ENCODE peak calls at places on chromosomes 6 and 20, in seven cellular contexts. F, N, P, L, J, G and K are unnamed samples.

GRCh38 chr6:134081506-134081905 is 29.1 kb upstream of the SLC2A12 start:
- DNase-seq in F (no peak), N (no peak), P (no peak), L (no peak), J (no peak), G (no peak), K (no peak)

GRCh38 chr20:54624701-54625472 is 149.5 kb downstream of the DOK5 start:
- DNase-seq in F (no peak), N (no peak), P (peak; percentile 18), L (no peak), J (peak; percentile 37), G (no peak), K (no peak)

GRCh38 chr6:120764312-120764711 is 570.0 kb downstream of the TBC1D32 start:
- DNase-seq in F (no peak), N (no peak), P (no peak), L (no peak), J (no peak), G (no peak), K (no peak)

GRCh38 chr6:161919711-161920110 is 645.9 kb upstream of the AGPAT4 start:
- DNase-seq in F (no peak), N (no peak), P (no peak), L (no peak), J (no peak), G (no peak), K (no peak)

GRCh38 chr20:43959079-43959919 is 44.6 kb downstream of the TOX2 start:
- DNase-seq in F (no peak), N (no peak), P (peak; percentile 29), L (no peak), J (no peak), G (no peak), K (no peak)

GRCh38 chr6:9481292-9482029 is 933.4 kb downstream of the TFAP2A start:
- DNase-seq in F (peak; percentile 7), N (no peak), P (peak; percentile 51), L (no peak), J (peak; percentile 43), G (no peak), K (no peak)

GRCh38 chr20:4108495-4109306 is 93.3 kb upstream of the RNF24 start:
- DNase-seq in F (peak; percentile 95), N (peak; percentile 54), P (peak; percentile 83), L (peak; percentile 48), J (peak; percentile 92), G (no peak), K (peak; percentile 58)

GRCh38 chr6:89297695-89298351 is 17.3 kb downstream of the GABRR2 start:
- DNase-seq in F (peak; percentile 76), N (peak; percentile 44), P (peak; percentile 94), L (peak; percentile 44), J (peak; percentile 97), G (peak; percentile 92), K (peak; percentile 31)

GRCh38 chr6:31718294-31718693 is 3.1 kb downstream of the LY6G6D start:
- DNase-seq in F (no peak), N (no peak), P (no peak), L (no peak), J (no peak), G (no peak), K (peak; percentile 79)

GRCh38 chr6:37503486-37503980 is 3.8 kb upstream of the CCDC167 start:
- DNase-seq in F (no peak), N (no peak), P (no peak), L (no peak), J (no peak), G (no peak), K (no peak)

GRCh38 chr20:8443464-8444072 is 311.5 kb downstream of the PLCB1 start:
- DNase-seq in F (no peak), N (no peak), P (no peak), L (no peak), J (no peak), G (no peak), K (no peak)

GRCh38 chr6:33704215-33704817 is 7.2 kb downstream of the UQCC2 start:
- DNase-seq in F (no peak), N (no peak), P (no peak), L (no peak), J (no peak), G (no peak), K (no peak)

GRCh38 chr6:151229401-151230276 is 10.1 kb upstream of the AKAP12 start:
- DNase-seq in F (no peak), N (no peak), P (no peak), L (no peak), J (no peak), G (no peak), K (no peak)

GRCh38 chr6:135095716-135096115 is 41.1 kb upstream of the HBS1L start:
- DNase-seq in F (no peak), N (no peak), P (no peak), L (no peak), J (no peak), G (no peak), K (no peak)

GRCh38 chr6:44237813-44238433 is 9.0 kb upstream of the HSP90AB1 start:
- DNase-seq in F (peak; percentile 69), N (peak; percentile 78), P (peak; percentile 65), L (peak; percentile 81), J (peak; percentile 91), G (no peak), K (peak; percentile 87)

GRCh38 chr20:63508072-63508768 is 9.3 kb upstream of the EEF1A2 start:
- DNase-seq in F (no peak), N (no peak), P (no peak), L (no peak), J (no peak), G (no peak), K (no peak)

GRCh38 chr20:6644818-6645620 is 122.5 kb upstream of the BMP2 start:
- DNase-seq in F (no peak), N (no peak), P (no peak), L (no peak), J (no peak), G (no peak), K (no peak)

GRCh38 chr6:169813969-169814368 is 62.5 kb downstream of the ERMARD start:
- DNase-seq in F (no peak), N (no peak), P (no peak), L (no peak), J (no peak), G (no peak), K (no peak)

GRCh38 chr6:27631614-27631925 is 158.7 kb upstream of the ZNF184 start:
- DNase-seq in F (no peak), N (no peak), P (no peak), L (no peak), J (no peak), G (no peak), K (no peak)

GRCh38 chr20:63942250-63943006 is 13.8 kb downstream of the UCKL1 start:
- DNase-seq in F (peak; percentile 52), N (no peak), P (peak; percentile 34), L (peak; percentile 43), J (peak; percentile 33), G (no peak), K (peak; percentile 72)

GRCh38 chr20:821083-822065 is 12.1 kb upstream of the FAM110A start:
- DNase-seq in F (no peak), N (no peak), P (no peak), L (no peak), J (no peak), G (no peak), K (no peak)

GRCh38 chr6:9647043-9647520 is 767.8 kb downstream of the TFAP2A start:
- DNase-seq in F (no peak), N (no peak), P (no peak), L (no peak), J (no peak), G (no peak), K (no peak)

GRCh38 chr6:3885262-3886036 is 36.3 kb downstream of the FAM50B start:
- DNase-seq in F (peak; percentile 62), N (no peak), P (no peak), L (no peak), J (no peak), G (no peak), K (no peak)

GRCh38 chr6:137882225-137882961 is 15.3 kb downstream of the TNFAIP3 start:
- DNase-seq in F (no peak), N (no peak), P (peak; percentile 57), L (no peak), J (peak; percentile 56), G (no peak), K (no peak)
- H3K4me3 ChIP-seq in F (no peak overlapping the region), N (no peak overlapping the region), P (no peak overlapping the region), L (no peak overlapping the region), J (no peak overlapping the region), G (no peak overlapping the region), K (no peak overlapping the region)

GRCh38 chr6:98764378-98764911 is 69.9 kb upstream of the POU3F2 start:
- DNase-seq in F (no peak), N (no peak), P (peak; percentile 28), L (no peak), J (no peak), G (no peak), K (no peak)

GRCh38 chr6:98775205-98775604 is 59.2 kb upstream of the POU3F2 start:
- DNase-seq in F (no peak), N (no peak), P (no peak), L (no peak), J (no peak), G (no peak), K (no peak)

DNA sequence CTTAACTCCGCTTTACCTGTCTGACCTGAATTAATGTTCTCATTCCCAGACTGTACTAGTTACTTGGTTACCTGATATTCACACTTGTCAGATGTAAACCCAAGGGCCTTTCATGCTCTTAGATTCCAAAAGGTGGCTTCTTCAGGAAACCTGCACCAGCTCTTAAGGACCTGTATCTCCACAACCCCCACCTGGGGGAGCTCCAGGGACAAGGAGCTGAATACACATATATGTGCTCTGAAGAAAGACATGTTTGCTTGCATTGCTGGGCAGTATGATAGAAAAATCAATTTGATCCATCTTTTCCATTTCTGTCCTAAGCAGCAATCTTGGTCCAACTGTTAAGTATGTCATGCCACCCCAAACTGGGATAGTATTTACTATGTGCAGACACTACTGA is 64.8 kb upstream of the POU3F2 start:
- DNase-seq in F (peak; percentile 34), N (no peak), P (peak; percentile 36), L (no peak), J (no peak), G (no peak), K (no peak)
- TF ChIP-seq CTCF in F (no peak), N (no peak), P (peak; percentile 28), L (peak; percentile 20), J (no peak), G (no peak), K (no peak)

DNA sequence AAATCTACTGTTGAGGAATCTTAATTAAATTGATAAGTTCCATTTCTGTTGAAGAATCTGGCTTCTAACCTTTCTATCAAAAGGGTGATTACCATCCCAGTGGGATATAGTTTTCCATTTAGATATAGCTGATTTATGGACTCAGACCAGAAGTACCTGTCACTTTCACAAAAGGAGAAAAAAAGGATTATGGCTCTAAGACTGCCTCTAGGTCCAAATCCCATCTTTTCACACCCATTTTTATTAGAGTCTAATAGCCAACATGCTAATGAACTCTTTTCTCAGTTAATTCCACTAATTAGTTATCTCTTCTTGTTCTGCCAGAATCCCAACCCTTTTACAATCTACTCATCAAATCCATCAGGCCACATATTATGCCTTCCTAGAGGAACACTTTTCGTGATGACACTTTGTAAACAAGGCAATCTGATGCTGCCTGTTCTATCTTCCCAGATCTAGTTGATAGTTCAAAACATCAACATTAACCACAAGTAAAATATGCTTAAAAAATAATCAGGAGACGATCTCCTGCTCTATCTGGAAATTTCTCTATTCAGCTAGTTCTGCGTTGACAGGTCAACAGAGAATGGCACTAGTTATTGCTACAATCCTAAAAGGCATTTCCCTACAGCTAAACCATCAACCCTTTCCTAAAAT is 2.2 kb downstream of the B4GALT5 start:
- DNase-seq in F (no peak), N (no peak), P (no peak), L (no peak), J (no peak), G (no peak), K (no peak)
- H3K4me3 ChIP-seq in F (peak overlapping the region; percentile 84), N (peak overlapping the region; percentile 70), P (peak overlapping the region; percentile 92), L (peak overlapping the region; percentile 97), J (peak overlapping the region; percentile 76), G (peak overlapping the region; percentile 94), K (no peak overlapping the region)

GRCh38 chr6:5671604-5672559 is 334.8 kb downstream of the NRN1 start:
- DNase-seq in F (peak; percentile 1), N (peak; percentile 31), P (no peak), L (no peak), J (peak; percentile 12), G (no peak), K (no peak)
- TF ChIP-seq CTCF in F (no peak), N (no peak), P (no peak), L (no peak), J (no peak), G (no peak), K (no peak)